ENCODE peak calls at places on chromosomes 2 and 18, in eight cellular contexts. F is IMR-90, G is RWPE2, S is hepatocyte, K is neural progenitor cell, E is HCT116, J is ovary, R is stomach. U is an unnamed sample.

GRCh38 chr2:127194447-127194846 is 25.7 kb downstream of the CYP27C1 start:
- DNase-seq in E (no peak), J (no peak), R (no peak), S (no peak), K (peak; percentile 47), F (no peak), G (no peak), U (no peak)

GRCh38 chr2:126665483-126665882 is 9.5 kb downstream of the GYPC start:
- DNase-seq in E (no peak), G (no peak), R (no peak), J (no peak), F (no peak), S (no peak), K (no peak), U (no peak)

GRCh38 chr2:196420143-196420542 is 219.4 kb upstream of the CCDC150 start:
- DNase-seq in R (no peak), K (no peak), J (no peak), S (no peak), E (no peak), F (no peak), G (no peak), U (no peak)

GRCh38 chr2:1339757-1340515 is 73.3 kb upstream of the TPO start:
- DNase-seq in F (no peak), E (no peak), R (no peak), S (no peak), J (no peak), K (peak; percentile 6), G (no peak), U (no peak)

GRCh38 chr2:121377676-121378075 is 92.7 kb upstream of the TFCP2L1 start:
- DNase-seq in S (no peak), G (no peak), R (no peak), K (no peak), J (no peak), E (no peak), F (no peak), U (no peak)

GRCh38 chr18:37434161-37434860 is 131.3 kb downstream of the CELF4 start:
- DNase-seq in S (no peak), J (no peak), E (no peak), F (no peak), G (no peak), K (no peak), R (no peak), U (no peak)

GRCh38 chr2:159103411-159103810 is 135.0 kb downstream of the TANC1 start:
- DNase-seq in G (no peak), E (no peak), K (no peak), J (no peak), S (no peak), F (peak; percentile 37), R (no peak), U (no peak)

GRCh38 chr2:34241905-34242740 is 643.0 kb upstream of the FAM98A start:
- DNase-seq in J (no peak), R (peak; percentile 60), K (peak; percentile 42), G (no peak), F (no peak), E (no peak), S (peak; percentile 39), U (no peak)

GRCh38 chr2:157336137-157336721 is 10.6 kb upstream of the ERMN start:
- DNase-seq in K (peak; percentile 68), J (no peak), F (peak; percentile 34), G (no peak), R (peak; percentile 55), S (peak; percentile 53), E (peak; percentile 39), U (no peak)

GRCh38 chr18:79903071-79903635 is 48.3 kb downstream of the SLC66A2 start:
- DNase-seq in F (no peak), K (no peak), J (no peak), R (no peak), E (no peak), G (peak; percentile 62), S (no peak), U (no peak)

GRCh38 chr2:230418341-230419016 is 2.5 kb downstream of the SP100 start:
- DNase-seq in G (no peak), J (peak; percentile 31), E (no peak), K (no peak), S (no peak), R (no peak), F (peak; percentile 77), U (no peak)

GRCh38 chr18:69897397-69898108 is 50.1 kb downstream of the CD226 start:
- DNase-seq in K (no peak), E (no peak), S (no peak), R (no peak), J (no peak), G (no peak), F (no peak), U (no peak)

GRCh38 chr2:25954199-25954752 is 28.0 kb downstream of the KIF3C start:
- DNase-seq in R (no peak), S (no peak), E (no peak), J (no peak), K (peak; percentile 61), F (no peak), G (no peak), U (no peak)

GRCh38 chr2:50491541-50492114 is 540.3 kb downstream of the NRXN1 start:
- DNase-seq in G (no peak), K (peak; percentile 33), J (no peak), S (peak; percentile 54), R (no peak), E (peak; percentile 12), F (peak; percentile 44), U (no peak)

GRCh38 chr18:452801-453200 is 47.7 kb downstream of the COLEC12 start:
- DNase-seq in S (no peak), E (no peak), G (no peak), K (no peak), J (no peak), F (no peak), R (no peak), U (peak; percentile 24)

GRCh38 chr2:177670791-177671528 is 278.4 kb downstream of the AGPS start:
- DNase-seq in R (no peak), J (no peak), G (no peak), K (peak; percentile 22), E (no peak), F (no peak), S (no peak), U (peak; percentile 33)

GRCh38 chr2:176709541-176709951 is 440.3 kb downstream of the MTX2 start:
- DNase-seq in E (no peak), K (no peak), R (no peak), J (no peak), S (no peak), F (no peak), G (no peak), U (no peak)

GRCh38 chr2:156657809-156658208 is 221.6 kb downstream of the GPD2 start:
- DNase-seq in G (no peak), K (no peak), S (no peak), E (no peak), R (no peak), F (no peak), J (no peak), U (no peak)

GRCh38 chr2:1561259-1561658 is 148.0 kb downstream of the TPO start:
- DNase-seq in E (no peak), J (no peak), R (no peak), K (no peak), G (peak; percentile 32), F (no peak), S (no peak), U (no peak)

GRCh38 chr2:8545676-8546318 is 136.1 kb upstream of the ID2 start:
- DNase-seq in J (no peak), F (no peak), E (no peak), G (peak; percentile 32), R (peak; percentile 24), S (no peak), K (no peak), U (no peak)

GRCh38 chr18:79952996-79953559 is 1.6 kb upstream of the SLC66A2 start:
- DNase-seq in E (no peak), G (no peak), K (peak; percentile 72), S (peak; percentile 52), J (peak; percentile 8), R (peak; percentile 13), F (no peak), U (no peak)

DNA sequence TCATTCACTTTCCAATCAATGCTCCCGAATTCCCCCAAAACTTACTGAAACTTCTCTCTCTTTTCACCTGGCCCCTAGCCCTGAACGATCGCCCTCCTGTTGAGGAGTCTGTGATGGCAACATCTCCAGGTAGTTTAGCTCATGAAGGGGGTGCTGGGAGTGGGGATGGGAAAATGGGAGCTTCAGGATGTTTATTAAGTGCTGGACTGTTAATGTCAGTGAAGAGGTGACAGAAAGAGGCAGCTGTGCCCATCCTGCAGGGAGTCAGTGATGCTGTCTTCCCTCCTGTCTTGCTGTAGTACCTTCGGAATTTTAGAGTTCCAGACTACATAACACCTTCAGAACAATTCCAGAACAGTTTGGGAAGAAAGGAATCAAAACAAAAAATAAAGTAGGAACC is 308.8 kb downstream of the ALK start:
- DNase-seq in J (no peak), E (no peak), K (no peak), F (no peak), S (no peak), G (no peak), R (no peak), U (peak; percentile 51)
- H3K27me3 ChIP-seq in J (no peaks in the 10 kb centered on the region), E (peaks cover 55% of the 10 kb centered on the region), K (no peaks in the 10 kb centered on the region), F (no peaks in the 10 kb centered on the region), S (no peaks in the 10 kb centered on the region), G (no peaks in the 10 kb centered on the region), R (no peaks in the 10 kb centered on the region), U (no peaks in the 10 kb centered on the region)

GRCh38 chr18:11859282-11859797 is 8.1 kb downstream of the CHMP1B start:
- DNase-seq in G (no peak), R (no peak), J (no peak), K (no peak), F (no peak), S (no peak), E (no peak), U (no peak)
- H3K4me3 ChIP-seq in G (peak overlapping the region; percentile 30), R (no peak overlapping the region), J (no peak overlapping the region), K (no peak overlapping the region), F (no peak overlapping the region), S (no peak overlapping the region), E (peak overlapping the region; percentile 27), U (no peak overlapping the region)

GRCh38 chr2:222292113-222292737 is 6.6 kb downstream of the PAX3 start:
- DNase-seq in R (no peak), K (peak; percentile 49), F (no peak), E (no peak), J (no peak), G (no peak), S (no peak), U (no peak)
- H3K27me3 ChIP-seq in R (peaks cover 97% of the 10 kb centered on the region), K (peaks cover 99% of the 10 kb centered on the region), F (peaks cover 84% of the 10 kb centered on the region), E (peaks cover 48% of the 10 kb centered on the region), J (no peaks in the 10 kb centered on the region), G (peaks cover 100% of the 10 kb centered on the region), S (peaks cover 99% of the 10 kb centered on the region), U (no peaks in the 10 kb centered on the region)

GRCh38 chr2:201126308-201127127 is 10.6 kb downstream of the CFLAR start:
- DNase-seq in S (no peak), G (no peak), R (no peak), F (peak; percentile 49), E (no peak), K (no peak), J (no peak), U (no peak)

GRCh38 chr2:201127128-201127521 is 11.2 kb downstream of the CFLAR start:
- DNase-seq in G (no peak), K (no peak), R (no peak), F (no peak), S (no peak), J (no peak), E (no peak), U (no peak)

GRCh38 chr2:201127570-201127969 is 11.6 kb downstream of the CFLAR start:
- DNase-seq in S (no peak), E (no peak), J (no peak), G (no peak), R (no peak), F (peak; percentile 74), K (no peak), U (no peak)

GRCh38 chr2:201130524-201131186 is 14.7 kb downstream of the CFLAR start:
- DNase-seq in J (no peak), G (no peak), S (no peak), F (peak; percentile 91), R (no peak), E (no peak), K (no peak), U (no peak)

GRCh38 chr2:201129044-201129505 is 13.1 kb downstream of the CFLAR start:
- DNase-seq in E (no peak), K (no peak), R (peak; percentile 59), F (peak; percentile 89), G (no peak), J (no peak), S (peak; percentile 71), U (peak; percentile 49)
- H3K4me3 ChIP-seq in E (no peak overlapping the region), K (no peak overlapping the region), R (no peak overlapping the region), F (no peak overlapping the region), G (no peak overlapping the region), J (no peak overlapping the region), S (no peak overlapping the region), U (peak overlapping the region; percentile 2)